ENCODE peak calls at places on chromosomes 11 and 22, in eight cellular contexts. X is stimulated activated CD8-positive, alpha-beta memory T cell treated with anti-CD3 and anti-CD28 coated beads, Interleukin-4, amount 100 ng/mL, for 1 hour; Y is activated T-cell treated with anti-CD3 and anti-CD28 coated beads for 48 hours; U is Right ventricle myocardium superior; Z is T-helper 22 cell; O is mesenteric fat pad; L is effector CD4-positive, alpha-beta T cell; T is breast epithelium. P is an unnamed sample.

GRCh38 chr11:31921066-31921465 is 109.9 kb upstream of the PAX6 start:
- DNase-seq in L (no peak), Z (no peak), Y (no peak), T (no peak), U (no peak), X (no peak), O (no peak), P (no peak)

GRCh38 chr11:61838921-61839320 is 10.8 kb downstream of the FADS2 start:
- DNase-seq in U (no peak), Z (no peak), O (no peak), X (no peak), L (no peak), T (no peak), Y (no peak), P (no peak)

GRCh38 chr11:61023086-61024035 is 51.9 kb downstream of the CD6 start:
- DNase-seq in Z (peak; percentile 49), U (peak; percentile 30), O (no peak), X (peak; percentile 50), Y (no peak), L (peak; percentile 55), T (no peak), P (no peak)

GRCh38 chr11:83847635-83848034 is 561.5 kb upstream of the CCDC90B start:
- DNase-seq in Z (no peak), U (no peak), L (no peak), O (no peak), X (no peak), Y (no peak), T (no peak), P (no peak)

GRCh38 chr11:30585892-30586250 is 282 bp downstream of the MPPED2 start:
- DNase-seq in X (no peak), Z (no peak), O (no peak), Y (no peak), L (no peak), U (peak; percentile 52), T (peak; percentile 52), P (no peak)

GRCh38 chr22:31818481-31819392 is 64.9 kb downstream of the DEPDC5 start:
- DNase-seq in Y (peak; percentile 32), U (no peak), O (no peak), L (no peak), Z (no peak), X (no peak), T (no peak), P (peak; percentile 9)

GRCh38 chr11:64379817-64380709 is 21.1 kb downstream of the RPS6KA4 start:
- DNase-seq in Y (no peak), X (no peak), L (no peak), Z (no peak), U (no peak), T (no peak), O (no peak), P (no peak)

GRCh38 chr22:39405346-39406085 is 5.9 kb downstream of the TAB1 start:
- DNase-seq in U (peak; percentile 50), O (no peak), Y (peak; percentile 12), T (no peak), L (no peak), X (no peak), Z (no peak), P (no peak)

GRCh38 chr11:41003339-41003992 is 456.0 kb downstream of the LRRC4C start:
- DNase-seq in O (no peak), L (no peak), T (no peak), Y (no peak), U (no peak), X (no peak), Z (no peak), P (no peak)

GRCh38 chr11:92347404-92347803 is 122.8 kb downstream of the FAT3 start:
- DNase-seq in Z (no peak), Y (no peak), X (no peak), L (no peak), U (no peak), O (no peak), T (no peak), P (no peak)

GRCh38 chr22:40666151-40666848 is 13.0 kb upstream of the MCHR1 start:
- DNase-seq in U (peak; percentile 58), L (no peak), Z (no peak), X (no peak), O (no peak), T (no peak), Y (no peak), P (no peak)

GRCh38 chr11:62269654-62270278 is at the start of gene SCGB2A2:
- DNase-seq in U (no peak), X (no peak), T (peak; percentile 74), Y (no peak), L (no peak), Z (no peak), O (no peak), P (peak; percentile 37)

GRCh38 chr11:119702261-119702591 is 26.8 kb downstream of the NECTIN1 start:
- DNase-seq in Z (no peak), X (no peak), U (no peak), Y (no peak), T (no peak), L (no peak), O (no peak), P (no peak)

GRCh38 chr22:39498368-39498767 is 3.7 kb upstream of the MIEF1 start:
- DNase-seq in U (peak; percentile 71), T (no peak), Z (no peak), O (no peak), X (no peak), L (no peak), Y (no peak), P (no peak)

GRCh38 chr11:11157201-11157600 is 195.8 kb downstream of the CSNK2A3 start:
- DNase-seq in L (peak; percentile 59), Z (peak; percentile 33), X (no peak), T (no peak), Y (peak; percentile 18), U (peak; percentile 45), O (no peak), P (peak; percentile 30)

GRCh38 chr11:293852-294661 is 5.1 kb downstream of the PGGHG start:
- DNase-seq in X (no peak), Y (no peak), T (no peak), O (peak; percentile 88), L (no peak), U (peak; percentile 40), Z (no peak), P (no peak)

GRCh38 chr22:29344137-29344536 is 28.6 kb upstream of the RASL10A start:
- DNase-seq in L (no peak), X (no peak), Y (no peak), U (peak; percentile 84), O (no peak), Z (no peak), T (peak; percentile 83), P (no peak)

GRCh38 chr11:108112059-108112458 is 9.3 kb upstream of the ACAT1 start:
- DNase-seq in Y (no peak), T (no peak), U (no peak), L (no peak), O (no peak), X (no peak), Z (no peak), P (no peak)

GRCh38 chr11:65695459-65696241 is 16.4 kb upstream of the KAT5 start:
- DNase-seq in Z (no peak), Y (no peak), T (peak; percentile 76), L (no peak), O (no peak), X (no peak), U (peak; percentile 58), P (no peak)

GRCh38 chr11:112400615-112401014 is 140.0 kb upstream of the PLET1 start:
- DNase-seq in X (no peak), U (no peak), Z (no peak), T (no peak), Y (no peak), O (no peak), L (no peak), P (no peak)

GRCh38 chr11:120517390-120518315 is 6.1 kb downstream of the GRIK4 start:
- DNase-seq in U (no peak), T (peak; percentile 37), O (peak; percentile 55), Z (no peak), L (no peak), X (no peak), Y (no peak), P (no peak)

GRCh38 chr11:78606667-78607066 is 32.0 kb upstream of the NARS2 start:
- DNase-seq in X (no peak), T (no peak), L (no peak), O (no peak), U (no peak), Y (no peak), Z (no peak), P (no peak)

GRCh38 chr11:86996953-86997570 is 40.7 kb upstream of the TMEM135 start:
- DNase-seq in L (no peak), O (no peak), X (no peak), Y (no peak), Z (no peak), U (no peak), T (no peak), P (peak; percentile 40)

GRCh38 chr11:43905788-43906187 is 25.2 kb downstream of the ALKBH3 start:
- DNase-seq in O (no peak), L (no peak), Y (no peak), T (no peak), X (no peak), U (no peak), Z (no peak), P (no peak)

GRCh38 chr11:69115586-69116560 is 39.9 kb upstream of the SMIM38 start:
- DNase-seq in O (no peak), U (peak; percentile 86), L (no peak), X (no peak), Z (no peak), Y (no peak), T (peak; percentile 78), P (no peak)

GRCh38 chr11:109854696-109855095 is 238.5 kb upstream of the ZC3H12C start:
- DNase-seq in T (no peak), L (no peak), Z (no peak), O (no peak), X (no peak), U (no peak), Y (no peak), P (no peak)

GRCh38 chr11:54946429-54946828 is 239.8 kb downstream of the OR4A5 start:
- DNase-seq in T (no peak), L (no peak), X (no peak), U (no peak), Y (no peak), O (no peak), Z (no peak), P (no peak)

GRCh38 chr22:49334976-49335375 is 492.7 kb downstream of the BRD1 start:
- DNase-seq in U (no peak), Z (no peak), O (peak; percentile 67), Y (no peak), T (peak; percentile 25), L (no peak), X (no peak), P (no peak)

GRCh38 chr11:120807414-120808150 is 216.3 kb upstream of the TBCEL start:
- DNase-seq in Y (no peak), T (no peak), U (no peak), Z (no peak), L (no peak), O (no peak), X (no peak), P (no peak)

GRCh38 chr11:110077866-110078325 is 15.3 kb upstream of the ZC3H12C start:
- DNase-seq in Z (no peak), X (no peak), O (no peak), T (no peak), U (no peak), Y (peak; percentile 23), L (no peak), P (peak; percentile 15)

GRCh38 chr11:8988329-8989234 is 15.2 kb downstream of the NRIP3 start:
- DNase-seq in L (no peak), X (no peak), T (no peak), Z (no peak), Y (no peak), U (no peak), O (no peak), P (peak; percentile 91)

GRCh38 chr11:3181722-3182461 is 16.8 kb upstream of the OSBPL5 start:
- DNase-seq in U (peak; percentile 20), Y (no peak), X (no peak), T (no peak), L (no peak), O (no peak), Z (no peak), P (no peak)

GRCh38 chr22:28799125-28799833 is 1.1 kb downstream of the XBP1 start:
- DNase-seq in O (no peak), T (no peak), X (no peak), Y (no peak), Z (no peak), L (no peak), U (no peak), P (peak; percentile 17)

GRCh38 chr22:49934144-49934890 is 15.9 kb downstream of the CRELD2 start:
- DNase-seq in U (peak; percentile 84), X (no peak), T (peak; percentile 78), Z (peak; percentile 37), L (peak; percentile 41), O (no peak), Y (no peak), P (peak; percentile 45)